ENCODE peak calls at places on chromosomes 4 and X, in nine cellular contexts. F is stimulated activated CD4-positive, alpha-beta T cell treated with anti-CD3 and anti-CD28 coated beads, Interleukin-4, amount 100 ng/mL, for 1 hour; S is posterior cingulate gyrus; G is COR-L47; Z is upper lobe of left lung; B is A172; N is tibial artery; K is iPS DF 19.7; U is right cardiac atrium. P is an unnamed sample.

GRCh38 chr4:129428454-129428853 is 332.5 kb downstream of the C4orf33 start:
- DNase-seq in F (no peak), S (no peak), G (no peak), Z (no peak), B (no peak), N (no peak), K (no peak), U (no peak), P (no peak)

GRCh38 chr4:177945235-177945634 is 503.0 kb upstream of the AGA start:
- DNase-seq in F (no peak), S (no peak), G (no peak), Z (no peak), B (no peak), N (no peak), K (no peak), U (no peak), P (no peak)

GRCh38 chrX:136497556-136498048 is at the start of gene HTATSF1:
- DNase-seq in F (no peak), S (peak), G (no peak), Z (no peak), B (no peak), N (no peak), K (no peak), U (peak), P (peak)

GRCh38 chr4:77199701-77200100 is 42.7 kb downstream of the CCNG2 start:
- DNase-seq in F (no peak), S (no peak), G (no peak), Z (no peak), B (no peak), N (no peak), K (no peak), U (no peak), P (no peak)

GRCh38 chr4:7831330-7831729 is 108.3 kb downstream of the AFAP1 start:
- DNase-seq in F (peak), S (no peak), G (no peak), Z (no peak), B (peak), N (peak), K (no peak), U (no peak), P (no peak)

GRCh38 chr4:46505131-46505530 is 115.2 kb upstream of the GABRA2 start:
- DNase-seq in F (no peak), S (no peak), G (no peak), Z (no peak), B (no peak), N (no peak), K (no peak), U (no peak), P (no peak)

GRCh38 chrX:95919605-95920004 is 765.0 kb upstream of the DIAPH2 start:
- DNase-seq in F (no peak), S (no peak), G (no peak), Z (no peak), B (peak), N (no peak), K (no peak), U (no peak), P (no peak)

GRCh38 chr4:18167831-18168230 is 146.3 kb upstream of the LCORL start:
- DNase-seq in F (no peak), S (no peak), G (no peak), Z (no peak), B (no peak), N (no peak), K (no peak), U (no peak), P (no peak)

GRCh38 chr4:4595252-4595651 is 53.4 kb upstream of the STX18 start:
- DNase-seq in F (no peak), S (no peak), G (no peak), Z (no peak), B (no peak), N (no peak), K (no peak), U (no peak), P (no peak)

GRCh38 chrX:151396042-151396826 is 772 bp upstream of the VMA21 start:
- DNase-seq in F (peak), S (no peak), G (peak), Z (peak), B (peak), N (peak), K (no peak), U (peak), P (peak)

GRCh38 chrX:32276153-32276552 is 935.2 kb downstream of the DMD start:
- DNase-seq in F (no peak), S (no peak), G (no peak), Z (no peak), B (no peak), N (no peak), K (no peak), U (no peak), P (no peak)

GRCh38 chrX:12979011-12979629 is 4.2 kb downstream of the TMSB4X start:
- DNase-seq in F (no peak), S (no peak), G (no peak), Z (no peak), B (no peak), N (no peak), K (no peak), U (no peak), P (no peak)

GRCh38 chr4:68708566-68708965 is 38.1 kb upstream of the UGT2B15 start:
- DNase-seq in F (no peak), S (no peak), G (no peak), Z (no peak), B (no peak), N (no peak), K (no peak), U (no peak), P (no peak)

GRCh38 chr4:14816592-14817273 is 185.5 kb upstream of the CPEB2 start:
- DNase-seq in F (no peak), S (no peak), G (no peak), Z (no peak), B (no peak), N (no peak), K (no peak), U (no peak), P (no peak)

GRCh38 chr4:48255130-48255958 is 14.3 kb downstream of the TEC start:
- DNase-seq in F (no peak), S (no peak), G (no peak), Z (no peak), B (peak), N (no peak), K (no peak), U (no peak), P (no peak)

GRCh38 chr4:103318327-103318726 is 120.2 kb upstream of the CENPE start:
- DNase-seq in F (no peak), S (no peak), G (no peak), Z (no peak), B (no peak), N (no peak), K (no peak), U (no peak), P (no peak)

GRCh38 chr4:6595897-6596537 is 21.0 kb downstream of the MAN2B2 start:
- DNase-seq in F (no peak), S (no peak), G (no peak), Z (no peak), B (peak), N (no peak), K (no peak), U (peak), P (no peak)

GRCh38 chr4:181656748-181657147 is 586.5 kb upstream of the TENM3 start:
- DNase-seq in F (no peak), S (no peak), G (no peak), Z (no peak), B (no peak), N (no peak), K (no peak), U (no peak), P (no peak)

P was measured in left ventricle myocardium superior.